ENCODE peak calls at places on chromosomes 5 and 9, in nine cellular contexts. Z is kidney epithelial cell; M is NCI-H146; P is activated naive CD8-positive, alpha-beta T cell treated with anti-CD3 and anti-CD28 coated beads, Interleukin-2, amount 50 U/mL, for 16 hours; U is AG20443; E is NCI-H2107; J is GM06990; R is dorsolateral prefrontal cortex; V is HL-60. L is an unnamed sample.

GRCh38 chr9:95341262-95342011 is 23.9 kb upstream of the FANCC start:
- DNase-seq in Z (no peak), M (no peak), P (no peak), U (peak; percentile 23), E (no peak), J (no peak), R (no peak), V (no peak), L (no peak)

GRCh38 chr9:87710448-87710847 is 15.5 kb upstream of the CTSL start:
- DNase-seq in Z (no peak), M (no peak), P (no peak), U (no peak), E (no peak), J (no peak), R (no peak), V (no peak), L (no peak)

GRCh38 chr5:28499764-28500290 is 1461.4 kb upstream of the CDH9 start:
- DNase-seq in Z (no peak), M (no peak), P (no peak), U (no peak), E (no peak), J (no peak), R (no peak), V (no peak), L (no peak)

GRCh38 chr9:80233102-80233843 is 661.5 kb downstream of the TLE4 start:
- DNase-seq in Z (no peak), M (no peak), P (no peak), U (no peak), E (no peak), J (no peak), R (no peak), V (no peak), L (no peak)

GRCh38 chr5:153623906-153624765 is 133.7 kb downstream of the GRIA1 start:
- DNase-seq in Z (no peak), M (peak; percentile 0), P (no peak), U (no peak), E (no peak), J (no peak), R (no peak), V (no peak), L (no peak)

GRCh38 chr5:116497648-116498047 is 77.0 kb downstream of the SEMA6A start:
- DNase-seq in Z (no peak), M (no peak), P (no peak), U (no peak), E (no peak), J (no peak), R (no peak), V (no peak), L (peak; percentile 7)

GRCh38 chr5:136802382-136802781 is 437.0 kb upstream of the TRPC7 start:
- DNase-seq in Z (no peak), M (no peak), P (no peak), U (peak; percentile 47), E (no peak), J (no peak), R (no peak), V (no peak), L (no peak)

GRCh38 chr5:141849371-141850182 is 28.6 kb downstream of the PCDH1 start:
- DNase-seq in Z (no peak), M (peak; percentile 76), P (no peak), U (peak; percentile 95), E (peak; percentile 41), J (peak; percentile 73), R (peak; percentile 91), V (peak; percentile 31), L (peak; percentile 81)

GRCh38 chr9:31153250-31153840 is 1231.1 kb upstream of the ACO1 start:
- DNase-seq in Z (no peak), M (no peak), P (no peak), U (no peak), E (no peak), J (no peak), R (no peak), V (no peak), L (no peak)

GRCh38 chr5:36373527-36374086 is 71.9 kb upstream of the RANBP3L start:
- DNase-seq in Z (peak; percentile 9), M (no peak), P (no peak), U (peak; percentile 56), E (no peak), J (no peak), R (no peak), V (peak; percentile 94), L (no peak)

GRCh38 chr5:109612278-109612905 is 77.3 kb upstream of the MAN2A1 start:
- DNase-seq in Z (no peak), M (no peak), P (no peak), U (no peak), E (no peak), J (no peak), R (peak; percentile 83), V (no peak), L (no peak)

GRCh38 chr5:169024426-169024825 is 276.5 kb downstream of the SLIT3 start:
- DNase-seq in Z (no peak), M (no peak), P (no peak), U (peak; percentile 75), E (no peak), J (no peak), R (peak; percentile 79), V (no peak), L (no peak)

GRCh38 chr9:38683336-38683735 is 36.6 kb downstream of the FAM240B start:
- DNase-seq in Z (no peak), M (no peak), P (no peak), U (no peak), E (no peak), J (no peak), R (no peak), V (no peak), L (no peak)

GRCh38 chr5:149656576-149657182 is 73.4 kb upstream of the PPARGC1B start:
- DNase-seq in Z (no peak), M (peak; percentile 78), P (no peak), U (no peak), E (peak; percentile 14), J (no peak), R (no peak), V (no peak), L (peak; percentile 57)

GRCh38 chr5:174306345-174307030 is 261.0 kb downstream of the NSG2 start:
- DNase-seq in Z (no peak), M (no peak), P (no peak), U (no peak), E (no peak), J (no peak), R (no peak), V (no peak), L (no peak)

L was measured in NCI-H748 treated with DMSO at 0.1 percent for 48 hours.